ENCODE peak calls at places on chromosomes 7 and 10, in seven cellular contexts. Y is CD8-positive, alpha-beta T cell; Q is BJ; F is colonic mucosa; C is foreskin fibroblast; M is hepatocyte; O is left ventricle myocardium inferior. E is an unnamed sample.
A peak's percentile ranks its signal among the peaks of the same experiment; 100 is the strongest.

GRCh38 chr10:21292763-21293517 is 232.5 kb downstream of the SKIDA1 start:
- DNase-seq in Y (no peak), Q (peak; percentile 97), F (peak; percentile 34), C (peak; percentile 94), M (peak; percentile 68), O (peak; percentile 68), E (peak; percentile 94)

GRCh38 chr7:152313879-152314604 is 121.8 kb downstream of the KMT2C start:
- DNase-seq in Y (no peak), Q (peak; percentile 37), F (no peak), C (peak; percentile 62), M (peak; percentile 42), O (no peak), E (peak; percentile 67)

GRCh38 chr10:114616516-114616915 is 41.6 kb downstream of the ABLIM1 start:
- DNase-seq in Y (no peak), Q (no peak), F (no peak), C (no peak), M (no peak), O (no peak), E (no peak)

GRCh38 chr10:32987172-32987571 is 29.1 kb upstream of the ITGB1 start:
- DNase-seq in Y (no peak), Q (no peak), F (no peak), C (no peak), M (no peak), O (no peak), E (no peak)

GRCh38 chr10:1130995-1131790 is 75.0 kb downstream of the WDR37 start:
- DNase-seq in Y (no peak), Q (no peak), F (peak; percentile 4), C (no peak), M (no peak), O (no peak), E (no peak)

GRCh38 chr10:82176571-82176970 is 301.6 kb downstream of the NRG3 start:
- DNase-seq in Y (no peak), Q (no peak), F (no peak), C (no peak), M (no peak), O (no peak), E (no peak)

GRCh38 chr7:24075426-24075810 is 208.6 kb upstream of the NPY start:
- DNase-seq in Y (no peak), Q (no peak), F (no peak), C (no peak), M (no peak), O (no peak), E (no peak)

GRCh38 chr10:102394801-102395676 is 466 bp upstream of the NFKB2 start:
- DNase-seq in Y (peak; percentile 89), Q (no peak), F (peak; percentile 93), C (peak; percentile 75), M (peak; percentile 96), O (peak; percentile 89), E (no peak)

GRCh38 chr7:100119701-100120517 is 475 bp downstream of the CNPY4 start:
- DNase-seq in Y (peak; percentile 55), Q (peak; percentile 18), F (peak; percentile 66), C (peak; percentile 54), M (peak; percentile 64), O (peak; percentile 60), E (no peak)

GRCh38 chr7:153185936-153186335 is 426.4 kb downstream of the ACTR3B start:
- DNase-seq in Y (no peak), Q (no peak), F (no peak), C (no peak), M (no peak), O (no peak), E (no peak)

GRCh38 chr7:30683839-30684238 is 1.6 kb upstream of the CRHR2 start:
- DNase-seq in Y (no peak), Q (no peak), F (no peak), C (no peak), M (no peak), O (no peak), E (no peak)

GRCh38 chr10:85995791-85996190 is 370.8 kb downstream of the GRID1 start:
- DNase-seq in Y (no peak), Q (no peak), F (peak; percentile 20), C (no peak), M (peak; percentile 39), O (no peak), E (no peak)

GRCh38 chr10:102627141-102627445 is 17.2 kb upstream of the TRIM8 start:
- DNase-seq in Y (no peak), Q (no peak), F (no peak), C (no peak), M (no peak), O (no peak), E (no peak)

GRCh38 chr7:32427769-32428291 is 62.4 kb downstream of the LSM5 start:
- DNase-seq in Y (peak; percentile 5), Q (peak; percentile 2), F (peak; percentile 65), C (peak; percentile 65), M (peak; percentile 93), O (peak; percentile 75), E (peak; percentile 51)
- TF ChIP-seq CTCF in Y (no peak), Q (peak; percentile 55), F (no peak), C (peak; percentile 35), M (peak; percentile 36), O (peak; percentile 57), E (peak; percentile 33)

GRCh38 chr7:72444023-72444776 is 32.1 kb upstream of the CALN1 start:
- DNase-seq in Y (no peak), Q (no peak), F (no peak), C (no peak), M (peak; percentile 21), O (no peak), E (no peak)
- H3K4me3 ChIP-seq in Y (no peak overlapping the region), Q (no peak overlapping the region), F (no peak overlapping the region), C (no peak overlapping the region), M (no peak overlapping the region), O (no peak overlapping the region), E (no peak overlapping the region)

DNA sequence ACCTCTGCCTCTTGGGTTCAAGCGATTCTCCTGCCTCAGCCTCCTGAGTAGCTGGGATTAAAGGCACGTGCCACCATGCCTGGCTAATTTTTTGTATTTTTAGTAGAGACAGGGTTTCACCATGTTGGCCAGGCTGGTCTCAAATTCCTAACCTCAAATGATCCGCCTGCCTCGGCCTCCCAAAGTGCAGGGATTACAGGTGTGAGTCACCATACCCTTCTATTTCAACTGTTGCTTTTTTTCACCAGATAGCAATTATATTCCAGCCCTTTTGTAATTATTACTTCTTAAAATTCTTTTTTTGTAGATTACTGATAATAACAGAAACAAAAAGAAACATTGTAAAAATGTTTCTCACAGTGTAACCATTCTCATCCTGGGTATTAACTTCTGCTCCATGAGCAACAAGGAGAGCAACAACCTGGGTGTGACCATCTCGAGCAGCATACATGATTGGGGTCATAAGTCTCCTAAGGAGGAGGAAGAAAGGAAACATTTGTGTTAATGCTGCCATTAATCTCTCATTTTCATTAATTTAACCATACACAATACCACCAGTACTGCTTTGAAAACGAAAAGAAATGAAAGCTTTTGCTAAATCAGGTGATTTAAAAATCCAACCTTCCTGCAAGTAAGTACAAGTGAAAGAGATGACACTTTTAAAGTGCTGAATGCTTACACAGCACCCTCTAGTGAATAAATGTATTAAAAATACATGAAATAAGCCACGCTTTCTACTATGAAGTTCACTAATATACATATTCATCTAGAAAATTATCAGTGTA is 41.8 kb downstream of the ASZ1 start:
- DNase-seq in Y (no peak), Q (no peak), F (no peak), C (no peak), M (peak; percentile 25), O (no peak), E (no peak)
- TF ChIP-seq CTCF in Y (no peak), Q (peak; percentile 39), F (no peak), C (peak; percentile 29), M (peak; percentile 58), O (peak; percentile 54), E (no peak)

GRCh38 chr10:43228783-43229207 is 38.1 kb downstream of the RASGEF1A start:
- DNase-seq in Y (no peak), Q (no peak), F (no peak), C (no peak), M (no peak), O (peak; percentile 10), E (no peak)
- H3K4me3 ChIP-seq in Y (peak overlapping the region; percentile 45), Q (no peak overlapping the region), F (peak overlapping the region; percentile 46), C (no peak overlapping the region), M (no peak overlapping the region), O (peak overlapping the region; percentile 57), E (no peak overlapping the region)

GRCh38 chr7:140501941-140502340 is 22.6 kb upstream of the MKRN1 start:
- DNase-seq in Y (no peak), Q (no peak), F (peak; percentile 69), C (no peak), M (no peak), O (no peak), E (no peak)
- TF ChIP-seq CTCF in Y (no peak), Q (no peak), F (no peak), C (no peak), M (no peak), O (no peak), E (no peak)

DNA sequence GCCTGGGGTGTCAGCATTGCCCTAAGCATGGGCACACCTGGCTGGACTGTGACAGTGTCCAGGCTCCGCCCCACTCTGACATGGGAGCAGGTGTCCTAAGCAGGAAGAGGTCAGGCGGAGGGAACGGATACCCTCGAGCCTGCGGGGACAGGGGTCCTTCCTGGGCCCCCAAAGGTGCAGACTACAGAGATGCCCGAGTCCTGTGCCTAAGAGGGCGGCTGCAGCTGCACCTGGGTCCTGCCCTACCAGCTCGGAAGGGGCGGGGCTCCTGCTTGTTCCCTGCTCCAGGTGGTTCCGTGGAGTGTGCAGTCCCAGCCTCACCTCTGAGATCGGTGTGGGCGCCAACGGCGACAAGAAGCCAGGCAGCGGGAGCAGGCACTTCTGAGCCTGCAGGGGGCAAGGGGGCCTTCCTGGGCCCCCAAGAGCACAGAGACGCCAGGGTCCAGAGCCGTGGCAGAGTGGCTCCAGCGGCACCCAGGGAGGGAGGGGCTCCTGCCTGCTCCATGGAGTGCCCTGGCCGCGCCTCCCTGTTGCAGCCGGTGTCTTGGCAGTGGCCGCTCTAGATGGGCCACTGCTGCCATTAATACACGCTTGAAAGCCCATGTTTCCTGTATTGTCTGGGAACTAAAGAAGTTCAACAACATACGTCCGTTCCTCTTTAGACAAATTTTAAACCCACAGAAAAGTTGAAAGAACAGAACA is 64.5 kb upstream of the CACNA2D1 start:
- DNase-seq in Y (no peak), Q (no peak), F (peak; percentile 36), C (no peak), M (peak; percentile 5), O (no peak), E (no peak)
- H3K4me3 ChIP-seq in Y (no peak overlapping the region), Q (no peak overlapping the region), F (peak overlapping the region; percentile 30), C (no peak overlapping the region), M (no peak overlapping the region), O (no peak overlapping the region), E (no peak overlapping the region)

GRCh38 chr10:111762114-111762513 is 421.5 kb downstream of the GPAM start:
- DNase-seq in Y (no peak), Q (no peak), F (no peak), C (no peak), M (no peak), O (no peak), E (no peak)
- TF ChIP-seq CTCF in Y (no peak), Q (no peak), F (no peak), C (no peak), M (no peak), O (no peak), E (no peak)

GRCh38 chr10:58756126-58756525 is 243.5 kb downstream of the BICC1 start:
- DNase-seq in Y (no peak), Q (no peak), F (no peak), C (peak; percentile 29), M (no peak), O (no peak), E (no peak)
- H3K4me3 ChIP-seq in Y (no peak overlapping the region), Q (peak overlapping the region; percentile 13), F (no peak overlapping the region), C (peak overlapping the region; percentile 45), M (no peak overlapping the region), O (peak overlapping the region; percentile 9), E (peak overlapping the region; percentile 30)

GRCh38 chr10:101031796-101032636 is 982 bp downstream of the SFXN3 start:
- DNase-seq in Y (peak; percentile 68), Q (no peak), F (peak; percentile 77), C (peak; percentile 67), M (peak; percentile 89), O (peak; percentile 87), E (no peak)
- TF ChIP-seq CTCF in Y (no peak), Q (no peak), F (no peak), C (no peak), M (no peak), O (no peak), E (no peak)

E was measured in HFF-Myc.